ENCODE peak calls at places on chromosomes 13 and 19, in eight cellular contexts. R is neural progenitor cell; D is CD8-positive, alpha-beta T cell; X is Peyer's patch; U is right atrium auricular region; S is Caco-2; E is adrenal gland; A is Panc1. J is an unnamed sample. For H3K4me1, the result is how much of the 10 kb centered on the place peaks cover.

GRCh38 chr19:799076-799881 is 2.0 kb downstream of the PTBP1 start:
- DNase-seq in R (peak), D (no peak), X (no peak), U (no peak), S (no peak), E (peak), A (no peak), J (no peak)

GRCh38 chr19:15672580-15673175 is at the start of gene CYP4F12:
- DNase-seq in R (no peak), D (no peak), X (peak), U (peak), S (no peak), E (peak), A (no peak), J (no peak)

GRCh38 chr19:12513531-12514061 is 29.0 kb upstream of the ZNF709 start:
- DNase-seq in R (no peak), D (no peak), X (no peak), U (no peak), S (no peak), E (peak), A (no peak), J (no peak)

GRCh38 chr13:110323986-110324749 is 17.1 kb downstream of the COL4A2 start:
- DNase-seq in R (no peak), D (no peak), X (no peak), U (peak), S (no peak), E (no peak), A (no peak), J (no peak)

GRCh38 chr19:10018219-10018618 is 4.9 kb downstream of the RDH8 start:
- DNase-seq in R (no peak), D (no peak), X (no peak), U (no peak), S (no peak), E (no peak), A (no peak), J (no peak)

GRCh38 chr19:16301999-16302694 is 22.5 kb upstream of the KLF2 start:
- DNase-seq in R (no peak), D (no peak), X (no peak), U (no peak), S (no peak), E (peak), A (no peak), J (no peak)

GRCh38 chr13:53501387-53501786 is 472.8 kb downstream of the OLFM4 start:
- DNase-seq in R (no peak), D (no peak), X (no peak), U (no peak), S (no peak), E (no peak), A (no peak), J (no peak)

GRCh38 chr19:50717891-50718254 is 1.7 kb downstream of the SHANK1 start:
- DNase-seq in R (peak), D (no peak), X (peak), U (no peak), S (no peak), E (no peak), A (no peak), J (no peak)

GRCh38 chr13:67224148-67224846 is 5.8 kb downstream of the PCDH9 start:
- DNase-seq in R (peak), D (no peak), X (peak), U (peak), S (peak), E (peak), A (no peak), J (peak)

GRCh38 chr19:18194554-18195238 is 1.7 kb downstream of the MPV17L2 start:
- DNase-seq in R (peak), D (no peak), X (no peak), U (no peak), S (no peak), E (peak), A (no peak), J (no peak)

GRCh38 chr13:52882803-52883202 is 34.4 kb upstream of the PCDH8 start:
- DNase-seq in R (no peak), D (no peak), X (no peak), U (no peak), S (no peak), E (no peak), A (no peak), J (no peak)

GRCh38 chr13:73045036-73045435 is 13.8 kb upstream of the KLF5 start:
- DNase-seq in R (no peak), D (no peak), X (no peak), U (no peak), S (no peak), E (no peak), A (no peak), J (no peak)

GRCh38 chr13:91169641-91170040 is 177.8 kb upstream of the MIR17HG start:
- DNase-seq in R (peak), D (no peak), X (no peak), U (no peak), S (no peak), E (no peak), A (no peak), J (no peak)

GRCh38 chr13:97327521-97328221 is 105.5 kb downstream of the MBNL2 start:
- DNase-seq in R (no peak), D (no peak), X (no peak), U (no peak), S (no peak), E (peak), A (no peak), J (no peak)

DNA sequence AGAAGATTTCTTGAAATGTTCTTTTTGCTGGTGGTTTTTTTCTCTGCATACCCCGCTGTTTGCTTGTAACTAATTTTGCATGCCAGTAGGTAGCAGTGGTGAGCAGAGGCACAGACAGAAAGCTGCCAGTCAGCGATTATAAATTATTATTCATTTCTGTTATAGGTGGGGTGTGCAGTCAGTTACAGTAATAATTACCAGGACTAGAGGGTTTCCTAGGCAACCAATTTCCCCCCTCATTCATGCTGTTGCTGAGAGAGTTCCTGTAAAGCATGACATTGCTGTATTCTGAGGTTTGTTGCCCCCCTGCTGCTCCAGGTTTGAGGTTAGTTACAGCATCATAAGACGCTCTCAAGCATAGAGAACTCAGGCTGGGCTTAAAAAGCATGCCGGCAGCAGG is 104.5 kb downstream of the URI1 start:
- DNase-seq in R (peak), D (no peak), X (no peak), U (no peak), S (no peak), E (no peak), A (peak), J (no peak)
- TF ChIP-seq CTCF in R (peak), D (no peak), X (peak), U (peak), S (peak), E (no peak), A (peak), J (no peak)

DNA sequence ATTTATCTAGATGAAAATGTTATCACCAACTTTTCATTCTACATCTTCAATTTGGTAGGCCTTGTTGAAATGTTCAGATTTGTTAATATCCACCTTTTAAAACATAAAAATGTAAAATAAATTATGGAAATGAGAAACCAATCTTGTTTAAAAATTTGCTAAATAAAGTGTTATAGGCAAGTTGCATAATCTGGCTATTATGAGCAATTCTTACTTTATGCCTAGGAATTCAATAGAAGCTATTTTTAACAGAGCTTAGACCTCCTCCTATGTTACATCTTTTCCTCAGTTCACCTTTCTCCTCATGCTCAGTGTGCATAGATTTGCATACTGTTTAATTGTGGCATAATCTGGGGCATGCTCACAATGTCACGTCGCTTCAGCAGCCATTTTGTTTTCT is 87.9 kb upstream of the POSTN start:
- DNase-seq in R (no peak), D (no peak), X (no peak), U (no peak), S (no peak), E (no peak), A (no peak), J (no peak)
- H3K4me3 ChIP-seq in R (no peak), D (no peak), X (no peak), U (no peak), S (no peak), E (no peak), A (no peak), J (no peak)

DNA sequence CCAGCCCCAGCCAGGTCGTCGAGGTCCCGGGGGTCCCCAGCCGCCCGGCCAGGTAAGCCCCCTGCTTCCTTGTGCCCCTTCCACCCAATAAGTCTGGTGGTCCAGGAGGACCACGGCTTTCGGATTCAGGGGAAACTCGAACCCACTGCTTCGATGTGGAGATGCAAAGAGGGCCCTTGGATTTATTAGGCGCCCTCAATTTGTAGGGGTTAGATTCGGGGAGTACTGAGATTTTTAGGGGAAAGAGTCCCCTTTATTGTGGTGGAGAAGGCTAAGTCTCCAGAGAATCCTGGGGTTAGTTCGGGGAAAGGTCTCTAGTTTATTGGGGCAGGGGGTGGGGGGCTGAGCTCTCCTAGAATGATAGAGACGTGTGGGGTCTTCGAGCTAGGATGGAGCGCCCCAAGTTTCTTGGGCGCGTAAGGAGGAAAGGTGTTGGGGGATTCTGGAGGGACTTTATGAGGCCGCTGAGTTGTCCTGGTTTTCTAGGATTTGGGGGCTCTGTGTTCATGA is 3.8 kb upstream of the LTBP4 start:
- DNase-seq in R (no peak), D (no peak), X (no peak), U (no peak), S (no peak), E (no peak), A (no peak), J (no peak)
- H3K4me1 ChIP-seq in R (under half), D (half or more), X (under half), U (under half), S (under half), E (under half), A (under half), J (half or more)

DNA sequence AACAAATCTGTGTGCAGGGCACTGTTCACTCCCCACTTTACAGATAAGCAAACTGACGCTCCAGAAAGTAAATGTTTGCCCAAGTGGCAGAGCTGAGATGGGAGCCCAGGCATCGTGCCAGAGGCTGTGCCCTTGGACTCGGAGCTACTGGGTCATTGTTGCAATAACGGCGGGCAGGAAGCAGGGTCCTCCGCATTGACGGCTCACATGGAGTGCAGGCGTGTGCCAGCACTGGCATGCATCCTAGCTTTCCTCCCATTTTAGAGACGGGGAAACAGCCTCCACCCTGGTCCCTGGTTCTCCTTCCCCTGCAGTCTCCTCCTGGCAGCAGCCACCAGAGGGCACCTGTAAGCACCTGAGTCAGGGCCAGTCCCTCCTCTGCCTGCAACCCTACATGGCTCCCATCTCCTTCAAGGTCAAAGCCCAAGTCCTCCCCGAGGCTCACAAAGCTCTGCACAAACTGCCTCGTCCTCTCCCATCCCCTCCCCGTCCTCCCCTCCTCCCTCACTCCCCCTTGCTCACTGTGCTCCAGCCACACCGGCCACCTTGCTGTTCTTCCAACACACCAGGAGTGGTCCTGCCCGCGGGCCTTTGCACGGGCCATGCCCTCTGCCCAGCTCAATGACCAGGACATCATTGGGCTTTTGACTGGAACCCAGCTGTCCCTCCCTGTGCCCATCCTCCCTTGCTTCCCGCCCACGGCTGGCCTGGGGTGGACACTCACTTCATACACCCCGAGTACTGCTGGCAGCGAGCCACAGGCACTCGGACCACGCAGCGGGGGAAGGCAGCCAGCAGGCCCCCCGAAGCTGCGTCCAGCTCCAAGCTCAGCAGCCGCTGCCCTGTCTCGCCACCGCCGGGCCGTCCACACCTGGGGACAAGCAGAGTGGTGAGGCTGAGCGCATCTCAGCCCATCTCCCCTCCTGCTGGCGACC is 7.7 kb upstream of the LRG1 start:
- DNase-seq in R (no peak), D (no peak), X (no peak), U (no peak), S (peak), E (peak), A (no peak), J (peak)
- TF ChIP-seq CTCF in R (peak), D (no peak), X (no peak), U (no peak), S (peak), E (no peak), A (peak), J (no peak)

GRCh38 chr13:99688776-99689175 is 187.5 kb downstream of the TM9SF2 start:
- DNase-seq in R (no peak), D (no peak), X (no peak), U (no peak), S (no peak), E (no peak), A (no peak), J (no peak)

GRCh38 chr13:99689955-99690354 is 188.7 kb downstream of the TM9SF2 start:
- DNase-seq in R (peak), D (no peak), X (no peak), U (no peak), S (no peak), E (no peak), A (no peak), J (no peak)

GRCh38 chr13:99687728-99688397 is 186.6 kb downstream of the TM9SF2 start:
- DNase-seq in R (peak), D (no peak), X (no peak), U (no peak), S (no peak), E (no peak), A (no peak), J (no peak)

GRCh38 chr13:99686157-99686572 is 184.9 kb downstream of the TM9SF2 start:
- DNase-seq in R (peak), D (no peak), X (peak), U (peak), S (no peak), E (peak), A (no peak), J (no peak)

DNA sequence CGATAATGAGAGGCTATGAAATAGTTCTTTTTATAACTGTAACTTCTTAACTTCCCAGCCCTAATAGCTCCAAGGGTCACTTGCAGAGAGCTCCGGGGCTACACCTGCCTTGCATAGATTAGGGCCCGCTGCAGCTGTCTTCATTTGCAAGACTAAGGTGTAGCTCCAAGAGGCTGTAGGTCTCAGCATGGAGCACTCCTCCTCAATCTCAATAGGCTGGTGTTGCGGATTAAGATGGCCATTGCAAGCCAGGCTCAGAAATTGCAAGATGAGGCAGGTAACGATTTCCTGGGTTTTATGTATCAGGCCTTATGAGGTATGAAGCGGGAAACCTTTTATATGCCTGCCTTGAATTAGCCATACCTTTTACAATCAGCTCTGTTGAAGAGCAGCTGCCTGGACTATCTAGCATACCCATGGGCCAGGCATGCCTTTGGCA is 185.7 kb downstream of the TM9SF2 start:
- DNase-seq in R (peak), D (no peak), X (peak), U (no peak), S (no peak), E (no peak), A (no peak), J (no peak)
- H3K4me3 ChIP-seq in R (peak), D (no peak), X (no peak), U (no peak), S (no peak), E (no peak), A (no peak), J (no peak)

GRCh38 chr19:2536461-2536860 is 60.5 kb downstream of the GADD45B start:
- DNase-seq in R (no peak), D (no peak), X (peak), U (no peak), S (no peak), E (no peak), A (no peak), J (peak)

GRCh38 chr19:2534374-2535050 is 58.6 kb downstream of the GADD45B start:
- DNase-seq in R (no peak), D (no peak), X (peak), U (no peak), S (no peak), E (no peak), A (no peak), J (no peak)

GRCh38 chr19:2540251-2540645 is 64.3 kb downstream of the GADD45B start:
- DNase-seq in R (no peak), D (no peak), X (no peak), U (no peak), S (no peak), E (no peak), A (no peak), J (no peak)

GRCh38 chr19:2538096-2538757 is 62.3 kb downstream of the GADD45B start:
- DNase-seq in R (no peak), D (no peak), X (no peak), U (no peak), S (no peak), E (no peak), A (no peak), J (peak)

GRCh38 chr19:2537544-2537943 is 61.6 kb downstream of the GADD45B start:
- DNase-seq in R (no peak), D (no peak), X (peak), U (no peak), S (no peak), E (no peak), A (no peak), J (no peak)
- H3K4me1 ChIP-seq in R (under half), D (under half), X (under half), U (under half), S (half or more), E (under half), A (half or more), J (under half)

GRCh38 chr19:35715355-35715809 is 2.4 kb upstream of the KMT2B start:
- DNase-seq in R (no peak), D (no peak), X (no peak), U (no peak), S (no peak), E (no peak), A (no peak), J (no peak)

GRCh38 chr19:35712910-35713845 is 4.6 kb upstream of the KMT2B start:
- DNase-seq in R (no peak), D (no peak), X (no peak), U (no peak), S (no peak), E (no peak), A (no peak), J (no peak)

GRCh38 chr19:35715981-35716734 is 1.6 kb upstream of the KMT2B start:
- DNase-seq in R (peak), D (no peak), X (no peak), U (peak), S (no peak), E (peak), A (no peak), J (peak)

GRCh38 chr19:35713904-35714440 is 3.8 kb upstream of the KMT2B start:
- DNase-seq in R (no peak), D (no peak), X (no peak), U (no peak), S (no peak), E (no peak), A (no peak), J (no peak)

GRCh38 chr19:35714601-35715354 is 3.0 kb upstream of the KMT2B start:
- DNase-seq in R (peak), D (no peak), X (no peak), U (no peak), S (no peak), E (no peak), A (no peak), J (no peak)
- TF ChIP-seq CTCF in R (no peak), D (no peak), X (no peak), U (no peak), S (peak), E (no peak), A (no peak), J (no peak)

J was measured in left lung.